ENCODE peak calls at places on chromosomes 12 and 14, in five cellular contexts. Y, V, S, A and D are unnamed samples.

GRCh38 chr12:27176765-27177164 is 67.3 kb upstream of the STK38L start:
- DNase-seq in Y (no peak), V (no peak), S (no peak), A (no peak), D (peak)

GRCh38 chr12:4320287-4320858 is 640 bp upstream of the TIGAR start:
- DNase-seq in Y (no peak), V (no peak), S (no peak), A (no peak), D (no peak)

GRCh38 chr12:120488057-120488660 is 7.8 kb upstream of the DYNLL1 start:
- DNase-seq in Y (peak), V (no peak), S (no peak), A (no peak), D (no peak)

GRCh38 chr12:120085920-120086319 is 30.6 kb downstream of the RAB35 start:
- DNase-seq in Y (no peak), V (no peak), S (no peak), A (peak), D (no peak)

GRCh38 chr14:102525213-102526143 is 15.9 kb upstream of the ANKRD9 start:
- DNase-seq in Y (no peak), V (no peak), S (peak), A (no peak), D (no peak)

GRCh38 chr14:48582938-48583337 is 907.5 kb upstream of the MDGA2 start:
- DNase-seq in Y (no peak), V (no peak), S (no peak), A (no peak), D (no peak)

GRCh38 chr12:103997277-103997900 is 31.7 kb downstream of the TDG start:
- DNase-seq in Y (no peak), V (no peak), S (no peak), A (no peak), D (no peak)

GRCh38 chr12:57216931-57217871 is 607 bp downstream of the NXPH4 start:
- DNase-seq in Y (peak), V (peak), S (no peak), A (no peak), D (no peak)

GRCh38 chr14:72739446-72740405 is 154.2 kb downstream of the DPF3 start:
- DNase-seq in Y (no peak), V (no peak), S (no peak), A (no peak), D (no peak)

GRCh38 chr14:54805080-54805479 is 97.5 kb downstream of the GCH1 start:
- DNase-seq in Y (no peak), V (no peak), S (no peak), A (no peak), D (no peak)

GRCh38 chr14:68797180-68797670 is 4.4 kb upstream of the ZFP36L1 start:
- DNase-seq in Y (peak), V (no peak), S (no peak), A (peak), D (no peak)

GRCh38 chr12:102503056-102503681 is 22.8 kb upstream of the IGF1 start:
- DNase-seq in Y (no peak), V (no peak), S (no peak), A (no peak), D (peak)

GRCh38 chr14:94992046-94992445 is 165.3 kb downstream of the DICER1 start:
- DNase-seq in Y (no peak), V (no peak), S (no peak), A (no peak), D (no peak)

GRCh38 chr12:8698132-8698829 is 490 bp downstream of the RIMKLB start:
- DNase-seq in Y (peak), V (peak), S (no peak), A (no peak), D (no peak)

GRCh38 chr14:36129181-36129580 is 47.3 kb downstream of the PTCSC3 start:
- DNase-seq in Y (no peak), V (no peak), S (no peak), A (peak), D (no peak)

GRCh38 chr12:53414756-53415417 is 8.8 kb upstream of the AMHR2 start:
- DNase-seq in Y (no peak), V (peak), S (no peak), A (no peak), D (no peak)

GRCh38 chr12:110224379-110225304 is 56.4 kb upstream of the ATP2A2 start:
- DNase-seq in Y (no peak), V (peak), S (peak), A (no peak), D (no peak)

GRCh38 chr12:94621662-94622359 is 28.5 kb downstream of the TMCC3 start:
- DNase-seq in Y (no peak), V (no peak), S (no peak), A (no peak), D (no peak)

GRCh38 chr12:42468341-42468821 is 121.2 kb downstream of the PRICKLE1 start:
- DNase-seq in Y (no peak), V (no peak), S (no peak), A (no peak), D (no peak)

GRCh38 chr14:71488703-71489141 is 443.5 kb upstream of the RGS6 start:
- DNase-seq in Y (no peak), V (no peak), S (no peak), A (no peak), D (no peak)

GRCh38 chr12:3885179-3886094 is 12.2 kb upstream of the PARP11 start:
- DNase-seq in Y (peak), V (peak), S (peak), A (no peak), D (no peak)

GRCh38 chr14:65034021-65034420 is 47.3 kb downstream of the FNTB start:
- DNase-seq in Y (no peak), V (no peak), S (no peak), A (no peak), D (no peak)

GRCh38 chr12:27207626-27208413 is 36.3 kb upstream of the STK38L start:
- DNase-seq in Y (no peak), V (no peak), S (no peak), A (no peak), D (no peak)

GRCh38 chr14:23439107-23439835 is 3.8 kb upstream of the MYH7 start:
- DNase-seq in Y (no peak), V (no peak), S (no peak), A (no peak), D (no peak)

GRCh38 chr14:77208266-77208978 is 26.8 kb downstream of the TMEM63C start:
- DNase-seq in Y (peak), V (peak), S (peak), A (peak), D (no peak)

GRCh38 chr12:119710941-119711551 is 43.1 kb downstream of the PRKAB1 start:
- DNase-seq in Y (no peak), V (no peak), S (no peak), A (no peak), D (no peak)

GRCh38 chr12:65728913-65729793 is 95.1 kb upstream of the HMGA2 start:
- DNase-seq in Y (no peak), V (no peak), S (no peak), A (no peak), D (no peak)
- TF ChIP-seq GABPA in Y (no peak), V (no peak), S (no peak), A (no peak), D (no peak)

DNA sequence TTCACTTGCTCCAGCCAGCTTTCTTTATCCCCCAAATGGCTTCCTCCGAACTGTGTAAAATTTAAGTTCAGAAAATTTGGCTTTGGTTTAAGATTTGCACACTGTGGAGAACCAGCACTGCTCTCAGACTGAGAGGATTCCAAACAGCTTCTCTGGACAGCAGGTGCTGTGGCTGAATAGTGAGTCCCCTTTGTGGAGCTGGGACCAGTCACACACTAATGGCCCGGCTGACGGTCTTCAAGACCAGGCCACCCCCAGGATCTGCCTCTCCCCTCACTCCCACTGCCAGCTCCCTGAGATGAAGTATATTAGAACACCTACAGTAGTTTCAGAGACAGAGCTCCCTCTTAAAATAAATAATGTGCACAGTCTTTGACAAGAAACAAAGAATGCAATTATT is 267.3 kb downstream of the BCAT1 start:
- DNase-seq in Y (no peak), V (no peak), S (no peak), A (no peak), D (no peak)
- TF ChIP-seq GABPA in Y (no peak), V (no peak), S (no peak), A (no peak), D (no peak)

DNA sequence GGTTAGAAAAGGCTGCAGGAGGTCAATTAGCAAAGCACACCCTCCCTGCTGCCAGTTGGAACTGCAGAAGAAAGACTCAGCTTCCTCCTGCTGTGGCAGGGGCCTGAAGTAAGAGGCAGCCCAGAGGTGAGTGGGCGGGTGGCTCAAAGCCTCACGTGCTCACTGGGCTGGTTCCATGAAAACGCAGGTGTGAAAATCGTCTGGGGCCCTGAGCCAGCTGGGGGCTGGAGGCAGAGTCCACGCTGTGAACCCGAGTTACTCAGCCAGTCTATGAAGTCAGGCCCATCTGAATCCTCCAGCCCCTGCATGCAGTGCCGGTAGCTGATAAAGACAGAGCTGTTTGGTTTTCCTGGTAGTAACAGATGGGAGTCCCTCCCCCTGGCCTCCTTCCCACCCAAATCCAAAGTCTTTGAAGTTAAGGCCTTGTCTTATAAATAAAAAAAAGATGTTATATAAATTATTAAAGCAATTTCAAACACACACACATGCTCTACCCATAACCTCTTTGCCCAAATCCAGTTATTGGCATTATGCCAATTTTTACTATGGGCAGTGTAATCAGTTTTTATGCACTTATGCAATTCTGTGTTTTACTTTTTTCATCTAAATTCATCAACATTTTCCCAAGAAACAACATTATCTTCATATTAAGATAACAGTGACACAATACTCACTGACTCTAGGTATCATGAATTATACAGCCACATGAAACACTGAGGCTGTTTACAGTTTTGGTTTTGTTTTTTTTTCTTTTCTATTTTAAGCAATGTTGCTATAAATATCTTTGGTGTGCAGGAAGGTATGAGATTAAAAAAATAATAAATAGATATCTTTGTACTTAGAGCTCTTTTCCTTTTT is 57.9 kb upstream of the PNMA1 start:
- DNase-seq in Y (peak), V (peak), S (peak), A (peak), D (peak)
- TF ChIP-seq GABPA in Y (no peak), V (no peak), S (peak), A (no peak), D (no peak)

DNA sequence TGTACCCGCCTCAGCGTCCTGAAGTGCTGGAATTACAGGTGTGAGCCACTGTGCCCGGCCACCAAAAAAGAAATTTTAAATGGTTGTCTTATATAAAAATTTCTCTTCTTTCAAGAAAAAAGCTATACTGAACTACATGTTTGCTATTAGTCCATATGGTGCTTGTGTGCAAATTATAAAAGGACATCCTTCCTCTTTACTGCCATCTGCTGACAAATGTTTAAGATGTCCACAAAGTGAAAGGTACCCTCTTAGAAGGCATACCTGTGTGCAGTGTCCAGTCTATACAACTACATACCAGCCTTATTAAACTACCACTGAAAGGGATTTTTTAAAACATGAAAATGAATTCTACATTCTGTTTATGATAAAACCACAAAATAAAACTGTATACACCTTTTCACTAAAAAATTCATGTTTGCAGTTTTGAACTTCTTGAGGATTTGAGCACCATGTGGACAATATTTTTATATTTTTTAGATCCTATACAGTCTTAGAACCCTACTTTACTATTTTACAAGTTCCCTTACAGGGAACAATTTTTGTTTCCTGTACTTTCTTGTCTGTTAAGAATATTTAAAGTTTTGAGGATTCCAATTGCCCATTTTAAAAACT is 32.8 kb upstream of the TOMM20L start:
- DNase-seq in Y (no peak), V (peak), S (peak), A (no peak), D (peak)
- TF ChIP-seq GABPA in Y (no peak), V (no peak), S (no peak), A (no peak), D (no peak)

DNA sequence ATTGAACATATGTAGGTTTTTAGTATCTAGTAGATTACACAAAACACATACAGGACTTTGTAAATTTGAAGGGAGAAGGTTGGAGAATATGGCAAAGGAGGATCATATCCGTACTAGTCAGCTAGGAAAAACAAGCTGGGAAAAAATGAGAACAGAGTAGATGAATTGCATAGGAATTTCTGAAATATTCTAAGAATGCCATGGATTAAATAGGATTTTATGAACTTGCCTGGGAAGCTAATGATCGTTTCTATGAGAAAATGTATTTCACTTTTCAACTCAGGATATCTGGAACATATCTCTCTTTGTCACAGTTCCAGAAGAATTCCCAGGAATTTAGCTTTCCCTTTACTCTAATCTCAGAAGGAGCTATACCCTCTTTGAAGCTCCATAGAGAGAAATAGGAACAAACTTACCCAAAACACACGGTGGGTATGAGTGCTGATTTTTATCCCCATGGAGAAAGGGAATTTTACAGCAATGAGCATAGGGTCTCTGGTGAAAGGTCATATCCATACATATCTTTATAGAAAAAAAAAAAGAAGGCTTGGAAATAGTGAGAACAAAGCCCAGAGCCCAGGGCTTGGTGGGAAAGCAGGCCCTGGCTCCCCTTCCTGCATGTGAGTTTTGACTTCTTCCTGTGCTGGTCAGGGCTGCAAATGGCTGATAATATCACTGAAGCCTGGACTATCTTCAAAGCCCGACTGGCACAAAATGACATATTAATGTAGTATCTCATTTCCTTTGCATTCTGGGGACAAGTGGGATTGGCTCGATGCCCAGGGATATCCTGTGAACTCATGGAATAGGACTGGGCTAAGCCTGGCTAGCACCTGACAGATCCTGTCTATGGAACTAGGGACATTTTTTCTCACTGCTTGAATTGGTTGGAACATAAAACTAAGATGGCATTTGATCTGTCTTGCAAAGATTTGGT is 136.3 kb downstream of the AEBP2 start:
- DNase-seq in Y (no peak), V (peak), S (peak), A (no peak), D (no peak)
- TF ChIP-seq GABPA in Y (no peak), V (peak), S (no peak), A (no peak), D (no peak)

GRCh38 chr12:12520278-12520677 is 42.4 kb downstream of the DUSP16 start:
- DNase-seq in Y (no peak), V (no peak), S (no peak), A (no peak), D (no peak)

GRCh38 chr12:12523229-12523628 is 39.4 kb downstream of the DUSP16 start:
- DNase-seq in Y (no peak), V (peak), S (no peak), A (no peak), D (no peak)

GRCh38 chr12:12521044-12521485 is 41.6 kb downstream of the DUSP16 start:
- DNase-seq in Y (no peak), V (no peak), S (no peak), A (no peak), D (no peak)

GRCh38 chr12:12524128-12524527 is 38.5 kb downstream of the DUSP16 start:
- DNase-seq in Y (no peak), V (no peak), S (no peak), A (no peak), D (no peak)

DNA sequence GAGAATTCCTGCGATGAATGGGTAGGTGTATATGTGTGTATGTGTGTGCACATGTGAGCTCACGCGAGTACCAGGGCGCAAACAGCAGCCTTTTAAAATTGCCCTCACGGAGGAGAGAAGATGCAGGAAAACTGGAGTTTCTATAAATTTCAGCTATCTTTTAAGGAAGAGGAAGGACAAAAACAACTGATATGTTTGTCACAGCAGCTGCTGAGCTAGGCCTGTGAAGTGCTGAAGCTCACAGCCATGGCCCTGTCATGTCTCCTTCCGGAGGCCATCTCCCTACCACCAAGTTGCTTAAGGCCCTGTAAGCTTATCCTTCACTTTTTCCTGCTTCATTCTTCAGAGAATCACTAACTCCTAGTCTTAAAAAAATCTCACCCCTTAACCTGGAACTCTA is 40.7 kb downstream of the DUSP16 start:
- DNase-seq in Y (no peak), V (no peak), S (no peak), A (no peak), D (no peak)
- TF ChIP-seq GABPA in Y (no peak), V (no peak), S (no peak), A (no peak), D (no peak)

DNA sequence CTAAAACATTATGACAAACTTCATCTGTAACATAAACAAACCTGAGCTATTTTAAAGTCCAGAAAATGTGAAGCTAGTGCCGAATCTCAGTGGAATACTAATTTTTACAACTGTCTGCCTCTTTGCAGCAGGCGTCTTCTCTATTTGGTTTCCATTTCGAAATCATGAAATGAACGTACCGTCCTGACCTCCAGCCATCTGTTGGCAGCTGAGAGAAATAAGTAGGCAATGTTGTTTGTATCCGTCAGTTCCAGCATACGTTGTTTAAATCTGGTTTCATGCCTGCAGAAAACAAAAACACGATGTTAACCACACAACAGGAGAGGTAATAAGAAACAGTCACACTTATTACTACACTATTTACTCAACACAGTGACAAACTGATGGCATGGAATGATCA is 54.3 kb upstream of the KCNJ8 start:
- DNase-seq in Y (no peak), V (no peak), S (no peak), A (no peak), D (no peak)
- TF ChIP-seq GABPA in Y (no peak), V (no peak), S (no peak), A (no peak), D (no peak)